ENCODE peak calls at places on chromosomes 5 and 9, in eight cellular contexts. Y is ELF-1; P is effector CD4-positive, alpha-beta T cell; M is endothelial cell; G is pancreas; U is HTR-8/SVneo; I is stimulated activated CD4-positive, alpha-beta T cell treated with anti-CD3 and anti-CD28 coated beads, Interleukin-2, amount 100 ng/mL, for 48 hours; S is substantia nigra. K is an unnamed sample.

GRCh38 chr5:534006-534742 is 9.9 kb upstream of the SLC9A3 start:
- DNase-seq in Y (no peak), P (no peak), M (no peak), G (no peak), U (no peak), I (no peak), S (no peak), K (no peak)

GRCh38 chr9:75892168-75892901 is 1.9 kb downstream of the PCSK5 start:
- DNase-seq in Y (peak), P (no peak), M (peak), G (peak), U (no peak), I (peak), S (no peak), K (no peak)

GRCh38 chr5:35066260-35066795 is 18.6 kb upstream of the AGXT2 start:
- DNase-seq in Y (no peak), P (no peak), M (no peak), G (no peak), U (no peak), I (no peak), S (no peak), K (no peak)

GRCh38 chr9:27308691-27309390 is 11.9 kb upstream of the EQTN start:
- DNase-seq in Y (peak), P (no peak), M (no peak), G (no peak), U (no peak), I (no peak), S (no peak), K (no peak)

GRCh38 chr9:75086443-75087278 is 1.3 kb downstream of the NMRK1 start:
- DNase-seq in Y (peak), P (no peak), M (no peak), G (peak), U (no peak), I (no peak), S (no peak), K (no peak)

GRCh38 chr5:72831685-72832084 is 15.2 kb downstream of the TNPO1 start:
- DNase-seq in Y (no peak), P (no peak), M (no peak), G (no peak), U (no peak), I (no peak), S (no peak), K (no peak)

GRCh38 chr9:70791936-70792335 is 329.5 kb downstream of the TRPM3 start:
- DNase-seq in Y (no peak), P (no peak), M (no peak), G (no peak), U (no peak), I (no peak), S (no peak), K (no peak)

GRCh38 chr9:128886211-128886826 is 4.4 kb downstream of the LRRC8A start:
- DNase-seq in Y (no peak), P (no peak), M (no peak), G (no peak), U (no peak), I (no peak), S (no peak), K (no peak)

GRCh38 chr5:132180134-132180745 is 47.4 kb downstream of the P4HA2 start:
- DNase-seq in Y (peak), P (no peak), M (peak), G (no peak), U (peak), I (no peak), S (no peak), K (no peak)

GRCh38 chr5:144142030-144142825 is 28.2 kb downstream of the YIPF5 start:
- DNase-seq in Y (peak), P (no peak), M (no peak), G (no peak), U (peak), I (no peak), S (no peak), K (peak)

GRCh38 chr5:96871686-96872085 is 4.6 kb upstream of the ERAP2 start:
- DNase-seq in Y (no peak), P (no peak), M (no peak), G (no peak), U (no peak), I (no peak), S (no peak), K (no peak)

GRCh38 chr5:107869459-107870115 is 198.8 kb upstream of the EFNA5 start:
- DNase-seq in Y (no peak), P (no peak), M (no peak), G (no peak), U (peak), I (no peak), S (no peak), K (no peak)

GRCh38 chr9:97617939-97618416 is 15.2 kb downstream of the TSTD2 start:
- DNase-seq in Y (no peak), P (no peak), M (no peak), G (no peak), U (no peak), I (no peak), S (no peak), K (no peak)

K was measured in NCI-H2029.